ENCODE peak calls at places on chromosome 13, in ten cellular contexts. W, V, L, G, S, P, B, Q, E and I are unnamed samples.

GRCh38 chr13:24619302-24619701 is 60.9 kb upstream of the ATP12A start:
- DNase-seq in W (no peak), G (peak; percentile 71), L (peak; percentile 15), E (no peak), B (no peak), Q (no peak), V (no peak), P (no peak), S (no peak), I (no peak)

GRCh38 chr13:74751739-74752138 is 617.5 kb upstream of the KLF12 start:
- DNase-seq in B (no peak), V (no peak), L (no peak), W (no peak), Q (no peak), E (no peak), G (no peak), P (no peak), S (no peak), I (no peak)

GRCh38 chr13:76641056-76641455 is 245.1 kb downstream of the KCTD12 start:
- DNase-seq in S (no peak), G (no peak), B (peak; percentile 50), W (no peak), V (no peak), E (no peak), Q (no peak), P (no peak), L (no peak), I (no peak)

GRCh38 chr13:50911051-50911690 is 1.6 kb downstream of the RNASEH2B start:
- DNase-seq in G (peak; percentile 76), L (peak; percentile 68), W (no peak), S (no peak), P (no peak), Q (no peak), B (no peak), V (no peak), E (peak; percentile 26), I (no peak)

GRCh38 chr13:50344717-50345116 is 329.5 kb downstream of the KCNRG start:
- DNase-seq in E (no peak), Q (no peak), W (no peak), S (no peak), B (no peak), G (no peak), L (no peak), V (no peak), P (no peak), I (no peak)

GRCh38 chr13:39776439-39776838 is 121.0 kb downstream of the COG6 start:
- DNase-seq in W (no peak), B (peak; percentile 91), S (no peak), L (no peak), G (no peak), P (no peak), V (peak; percentile 92), E (no peak), Q (no peak), I (no peak)

GRCh38 chr13:106535552-106536243 is at the start of gene EFNB2:
- DNase-seq in S (peak; percentile 90), V (peak; percentile 75), B (peak; percentile 95), P (peak; percentile 78), W (peak; percentile 88), L (peak; percentile 89), Q (peak; percentile 95), E (peak; percentile 87), G (peak; percentile 65), I (peak; percentile 71)

GRCh38 chr13:78121459-78122348 is 203.1 kb upstream of the EDNRB start:
- DNase-seq in B (peak; percentile 73), W (peak; percentile 35), S (peak; percentile 42), Q (peak; percentile 52), P (peak; percentile 44), V (peak; percentile 54), E (peak; percentile 37), L (peak; percentile 65), G (peak; percentile 73), I (no peak)

GRCh38 chr13:30796833-30797601 is 61.7 kb downstream of the ALOX5AP start:
- DNase-seq in S (no peak), V (peak; percentile 44), G (no peak), P (no peak), W (peak; percentile 84), B (peak; percentile 39), L (no peak), Q (no peak), E (no peak), I (no peak)

GRCh38 chr13:40490086-40490723 is 176.2 kb downstream of the FOXO1 start:
- DNase-seq in L (no peak), E (peak; percentile 66), V (no peak), B (no peak), S (no peak), P (no peak), Q (no peak), G (peak; percentile 48), W (no peak), I (peak; percentile 73)

GRCh38 chr13:112144616-112145220 is 77.8 kb downstream of the SOX1 start:
- DNase-seq in W (no peak), G (no peak), S (no peak), V (no peak), E (no peak), Q (peak; percentile 30), B (no peak), P (no peak), L (no peak), I (no peak)

DNA sequence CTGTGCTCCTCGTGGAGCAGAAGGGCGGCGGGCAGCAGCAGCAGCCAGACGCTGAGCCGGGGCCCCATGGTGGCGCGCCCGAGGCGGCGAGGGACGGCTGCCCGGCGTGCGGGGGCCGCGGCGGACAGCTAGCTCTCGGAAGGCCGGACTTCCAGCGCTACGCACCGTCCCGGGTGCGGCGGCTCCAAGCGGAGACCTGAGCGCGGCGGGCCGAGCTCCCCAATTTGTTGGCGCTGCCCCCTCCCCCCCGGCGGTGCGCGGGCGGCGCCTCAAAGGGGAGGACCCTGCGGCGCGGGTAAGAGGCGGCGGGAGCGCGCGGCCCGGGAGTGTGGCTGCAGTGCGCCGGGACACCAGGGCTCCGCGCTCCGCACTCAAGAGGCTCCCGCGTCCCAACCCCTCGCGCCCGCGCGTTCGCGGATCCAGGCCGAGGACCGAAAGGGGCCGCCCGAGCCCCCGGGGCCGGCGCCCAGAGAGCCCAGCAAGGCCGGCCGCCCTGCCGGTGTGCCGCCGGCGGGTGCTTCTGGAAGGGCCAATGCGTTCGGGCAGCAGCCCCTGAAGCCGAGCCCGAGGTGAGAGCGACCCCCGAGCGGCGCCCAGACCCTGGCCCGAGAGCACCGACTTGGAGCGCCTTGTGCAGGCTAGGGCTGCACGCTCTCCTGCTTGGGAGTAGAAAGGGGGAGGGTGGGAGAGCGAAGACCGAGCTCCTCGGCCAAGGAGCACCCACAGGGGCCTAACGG is at the start of the genes COL4A1 and COL4A2:
- DNase-seq in L (no peak), V (peak; percentile 74), P (peak; percentile 86), E (no peak), W (peak; percentile 31), B (peak; percentile 86), G (no peak), S (peak; percentile 89), Q (peak; percentile 90), I (peak; percentile 92)
- H3K4me3 ChIP-seq in L (no peak within 1 kb of the TSS), V (peak within 1 kb of the TSS; percentile 98), P (peak within 1 kb of the TSS; percentile 78), E (no peak within 1 kb of the TSS), W (peak within 1 kb of the TSS; percentile 49), B (peak within 1 kb of the TSS; percentile 77), G (no peak within 1 kb of the TSS), S (peak within 1 kb of the TSS; percentile 83), Q (peak within 1 kb of the TSS; percentile 92), I (peak within 1 kb of the TSS; percentile 66)

DNA sequence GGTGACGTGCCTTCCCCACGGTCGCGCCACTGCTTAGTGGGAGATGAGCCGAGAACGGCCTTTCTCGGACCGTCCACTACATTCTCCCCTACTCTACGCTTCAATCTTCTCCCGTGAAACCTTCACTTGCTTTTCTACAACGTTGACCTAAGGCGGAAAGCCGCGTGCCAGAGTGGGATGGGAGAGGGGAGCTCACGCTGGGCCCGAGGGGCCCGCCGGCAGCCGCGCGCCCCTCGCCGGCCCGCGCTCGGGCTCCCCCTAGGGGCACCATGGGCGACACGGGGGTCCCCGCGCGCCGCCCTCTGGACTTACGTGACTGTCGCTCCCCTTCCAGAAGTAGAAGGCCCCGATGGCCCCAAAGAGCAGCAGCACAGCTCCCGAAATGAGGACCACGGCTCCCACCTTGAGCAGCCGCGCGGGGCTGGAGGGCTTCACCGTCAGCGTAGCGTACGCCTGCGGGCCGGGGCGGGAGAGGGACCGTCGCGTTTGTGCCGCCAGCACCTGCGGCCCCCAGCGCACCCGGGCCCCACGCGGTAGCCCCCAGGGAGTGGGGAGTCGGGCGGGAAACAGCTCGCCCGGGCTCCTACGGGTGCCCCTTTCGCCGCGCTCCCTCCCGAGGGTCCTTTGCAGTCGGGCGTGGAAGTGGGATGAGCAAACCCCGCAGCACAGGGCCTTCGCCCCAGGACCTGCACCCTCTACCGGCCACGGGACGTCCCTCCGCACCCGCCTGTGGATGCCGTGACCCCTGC is 727 bp downstream of the CNMD start:
- DNase-seq in W (no peak), Q (peak; percentile 87), E (peak; percentile 15), G (no peak), L (no peak), S (no peak), V (no peak), B (no peak), P (no peak), I (no peak)
- H3K4me3 ChIP-seq in W (peak overlapping the region; percentile 36), Q (peak overlapping the region; percentile 67), E (no peak overlapping the region), G (no peak overlapping the region), L (no peak overlapping the region), S (peak overlapping the region; percentile 43), V (peak overlapping the region; percentile 38), B (peak overlapping the region; percentile 13), P (peak overlapping the region; percentile 11), I (no peak overlapping the region)

DNA sequence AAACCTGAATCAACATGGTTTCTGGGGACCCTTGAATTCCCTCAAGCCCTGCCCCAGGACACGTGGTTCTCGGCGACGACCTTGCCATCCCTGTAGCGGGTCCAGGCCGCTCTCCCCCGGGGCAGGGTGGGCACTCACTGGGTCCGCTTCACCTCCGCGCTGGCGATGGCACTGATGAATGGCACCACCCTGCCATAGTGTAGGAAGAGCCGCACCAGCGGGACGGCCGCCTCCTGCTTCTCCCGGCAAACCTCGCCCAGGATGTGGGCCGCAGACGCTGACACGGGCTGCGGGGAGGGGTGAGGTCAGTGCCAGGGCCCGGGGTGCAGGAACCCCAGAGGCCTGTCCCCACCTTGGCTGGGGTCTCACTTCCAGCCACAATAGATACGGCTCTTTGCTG is 44.1 kb upstream of the C13orf46 start:
- DNase-seq in G (no peak), Q (no peak), E (no peak), W (no peak), L (no peak), B (no peak), V (no peak), S (no peak), P (no peak), I (no peak)
- H3K4me3 ChIP-seq in G (no peak overlapping the region), Q (no peak overlapping the region), E (no peak overlapping the region), W (no peak overlapping the region), L (no peak overlapping the region), B (no peak overlapping the region), V (no peak overlapping the region), S (no peak overlapping the region), P (no peak overlapping the region), I (no peak overlapping the region)

DNA sequence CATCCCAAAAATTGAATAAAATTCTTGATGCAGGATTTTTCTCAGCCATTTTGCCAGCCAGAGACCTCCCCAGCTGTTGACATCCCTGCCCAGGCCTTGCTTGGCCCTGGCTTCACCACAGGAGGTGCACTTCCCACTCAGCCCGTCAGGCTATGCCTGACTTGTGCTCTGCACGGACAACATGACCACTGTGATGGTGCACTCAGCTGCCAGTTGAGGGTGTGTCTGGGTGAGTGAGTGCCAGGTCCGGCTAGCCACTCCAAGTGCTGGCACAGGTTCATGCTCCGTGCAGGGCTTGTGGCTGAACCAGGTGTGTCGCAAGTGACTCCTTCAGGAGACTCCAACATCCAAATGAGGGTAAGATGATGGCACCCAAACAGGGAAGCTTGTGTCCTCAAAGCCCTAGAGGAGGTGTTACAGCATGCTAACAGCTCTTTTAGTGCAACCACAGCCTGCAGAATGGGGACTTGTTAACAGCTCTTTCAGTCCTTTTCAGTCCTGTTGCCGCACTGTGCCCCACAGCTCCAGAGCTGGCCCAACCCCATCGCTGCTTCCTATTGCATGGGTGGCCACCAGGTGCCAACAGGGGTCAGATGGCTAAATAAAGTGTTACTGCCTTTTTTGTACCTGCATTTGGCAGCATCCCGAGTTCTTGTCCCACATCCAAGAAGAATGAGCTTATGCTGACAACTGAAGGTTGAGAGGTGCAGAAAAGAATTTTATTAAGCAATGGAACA is 380.7 kb downstream of the SLITRK5 start:
- DNase-seq in V (no peak), L (no peak), E (no peak), Q (peak; percentile 45), S (no peak), W (no peak), B (no peak), G (peak; percentile 11), P (no peak), I (no peak)
- H3K4me3 ChIP-seq in V (no peak overlapping the region), L (no peak overlapping the region), E (no peak overlapping the region), Q (no peak overlapping the region), S (no peak overlapping the region), W (no peak overlapping the region), B (no peak overlapping the region), G (no peak overlapping the region), P (no peak overlapping the region), I (no peak overlapping the region)